ENCODE peak calls at places on chromosomes 6 and 20, in nine cellular contexts. E, Z, J, K, W, V, U, A and F are unnamed samples.

GRCh38 chr6:141956046-141956761 is 176.5 kb upstream of the GJE1 start:
- DNase-seq in E (no peak), Z (no peak), J (peak), K (no peak), W (no peak), V (no peak), U (no peak), A (peak), F (no peak)

GRCh38 chr6:106547961-106548453 is 81.3 kb downstream of the RTN4IP1 start:
- DNase-seq in E (no peak), Z (peak), J (peak), K (no peak), W (no peak), V (no peak), U (no peak), A (peak), F (no peak)

GRCh38 chr20:19348582-19348981 is 136.1 kb downstream of the SLC24A3 start:
- DNase-seq in E (no peak), Z (no peak), J (no peak), K (no peak), W (no peak), V (no peak), U (no peak), A (no peak), F (no peak)

GRCh38 chr6:33392168-33392947 is 735 bp downstream of the KIFC1 start:
- DNase-seq in E (no peak), Z (no peak), J (peak), K (no peak), W (no peak), V (no peak), U (peak), A (no peak), F (no peak)

GRCh38 chr6:28720357-28721231 is 194.9 kb downstream of the GPX5 start:
- DNase-seq in E (no peak), Z (no peak), J (no peak), K (no peak), W (no peak), V (no peak), U (no peak), A (no peak), F (no peak)

GRCh38 chr20:11585752-11586352 is 331.8 kb upstream of the BTBD3 start:
- DNase-seq in E (no peak), Z (no peak), J (peak), K (no peak), W (no peak), V (peak), U (no peak), A (peak), F (no peak)

GRCh38 chr6:24140572-24140971 is 14.6 kb downstream of the NRSN1 start:
- DNase-seq in E (peak), Z (no peak), J (no peak), K (no peak), W (no peak), V (no peak), U (no peak), A (no peak), F (no peak)

GRCh38 chr6:43999628-44000027 is 127.6 kb downstream of the MRPL14 start:
- DNase-seq in E (no peak), Z (no peak), J (no peak), K (no peak), W (no peak), V (no peak), U (no peak), A (no peak), F (no peak)

GRCh38 chr6:13762648-13763441 is 51.2 kb upstream of the RANBP9 start:
- DNase-seq in E (no peak), Z (no peak), J (peak), K (peak), W (peak), V (no peak), U (peak), A (peak), F (peak)

GRCh38 chr20:38645318-38645717 is 43.7 kb downstream of the ARHGAP40 start:
- DNase-seq in E (no peak), Z (no peak), J (no peak), K (no peak), W (no peak), V (no peak), U (peak), A (no peak), F (no peak)

GRCh38 chr6:136014454-136015421 is 163.2 kb downstream of the PDE7B start:
- DNase-seq in E (no peak), Z (peak), J (peak), K (no peak), W (peak), V (no peak), U (no peak), A (peak), F (no peak)

GRCh38 chr6:3755637-3756515 is 4.4 kb upstream of the PXDC1 start:
- DNase-seq in E (no peak), Z (peak), J (no peak), K (no peak), W (no peak), V (no peak), U (no peak), A (no peak), F (peak)

GRCh38 chr6:112178846-112179245 is 75.5 kb downstream of the LAMA4 start:
- DNase-seq in E (no peak), Z (no peak), J (no peak), K (no peak), W (no peak), V (no peak), U (no peak), A (no peak), F (no peak)

GRCh38 chr6:18209539-18210197 is 54.4 kb downstream of the KDM1B start:
- DNase-seq in E (no peak), Z (peak), J (no peak), K (no peak), W (no peak), V (no peak), U (no peak), A (no peak), F (no peak)

GRCh38 chr6:118080547-118080946 is 173.5 kb downstream of the SLC35F1 start:
- DNase-seq in E (no peak), Z (no peak), J (no peak), K (no peak), W (no peak), V (peak), U (no peak), A (no peak), F (no peak)
- TF ChIP-seq CTCF in E (no peak), Z (peak), J (peak), K (no peak), W (no peak), V (peak), U (no peak), A (no peak), F (no peak)

DNA sequence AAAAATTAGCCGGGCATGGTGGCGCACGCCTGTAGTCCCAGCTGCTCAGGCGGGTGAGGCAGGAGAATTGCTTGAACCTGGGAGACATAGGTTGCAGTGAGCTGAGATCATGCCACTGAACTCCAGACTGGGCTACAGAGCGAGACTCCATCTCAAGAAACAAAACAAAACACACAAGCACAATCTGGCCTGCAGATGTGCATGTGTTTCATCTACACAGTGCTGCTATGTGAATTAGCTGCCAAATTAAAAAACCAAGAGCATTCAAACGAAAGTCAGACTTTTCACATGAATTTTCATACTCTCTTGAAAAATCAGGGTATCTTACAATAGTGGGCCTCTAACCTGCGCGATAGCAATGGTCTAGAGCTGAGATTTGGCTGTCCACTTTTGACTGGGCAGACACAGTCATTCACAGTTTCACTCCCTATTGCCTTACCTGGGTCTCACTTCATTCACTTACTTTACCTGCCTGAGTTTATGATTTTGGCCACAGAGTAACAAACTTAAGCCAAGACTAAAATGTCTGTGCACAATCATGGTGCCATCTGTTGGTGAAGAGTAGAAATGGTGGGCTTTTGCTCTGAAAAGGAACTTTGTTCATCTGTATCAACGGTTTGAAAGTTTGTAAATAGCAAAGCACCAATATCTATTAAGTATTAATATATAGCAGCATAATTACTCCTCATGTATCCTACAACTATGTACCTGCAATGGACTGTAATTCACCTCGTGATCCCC is 138.4 kb upstream of the UST start:
- DNase-seq in E (no peak), Z (no peak), J (peak), K (no peak), W (no peak), V (peak), U (no peak), A (peak), F (no peak)
- TF ChIP-seq CTCF in E (peak), Z (peak), J (peak), K (no peak), W (peak), V (peak), U (peak), A (peak), F (no peak)

DNA sequence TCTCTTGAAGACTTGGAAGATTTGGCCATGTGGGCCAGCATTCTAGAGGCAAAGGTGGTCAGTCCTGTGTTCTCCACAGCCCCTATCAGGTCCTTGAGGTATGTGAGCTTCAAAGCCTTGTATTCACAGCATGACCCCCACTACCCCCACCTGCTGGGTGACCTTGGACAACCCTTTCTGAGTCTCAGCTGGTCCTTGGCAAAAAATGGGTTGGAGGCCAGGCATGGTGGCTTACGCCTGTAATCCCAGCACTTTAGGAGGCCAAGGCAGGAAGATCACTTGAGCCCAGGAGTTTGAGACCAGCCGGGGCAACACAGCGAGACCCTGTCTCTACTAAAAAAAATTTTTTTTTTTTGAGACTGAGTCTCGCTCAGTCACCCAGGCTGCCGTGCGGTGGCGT is 42.6 kb downstream of the UBE2V1 start:
- DNase-seq in E (no peak), Z (no peak), J (no peak), K (no peak), W (no peak), V (no peak), U (no peak), A (no peak), F (no peak)
- TF ChIP-seq CTCF in E (no peak), Z (no peak), J (no peak), K (no peak), W (no peak), V (no peak), U (no peak), A (no peak), F (no peak)

GRCh38 chr6:163634514-163635171 is 220.1 kb downstream of the QKI start:
- DNase-seq in E (no peak), Z (peak), J (no peak), K (no peak), W (no peak), V (no peak), U (no peak), A (no peak), F (peak)
- TF ChIP-seq CTCF in E (no peak), Z (peak), J (no peak), K (no peak), W (no peak), V (no peak), U (no peak), A (no peak), F (no peak)

GRCh38 chr6:110646951-110647910 is 168.0 kb downstream of the CDK19 start:
- DNase-seq in E (no peak), Z (peak), J (no peak), K (no peak), W (no peak), V (no peak), U (no peak), A (no peak), F (no peak)
- TF ChIP-seq CTCF in E (peak), Z (peak), J (peak), K (no peak), W (peak), V (peak), U (peak), A (peak), F (no peak)

GRCh38 chr6:145075425-145075824 is 659.9 kb downstream of the EPM2A start:
- DNase-seq in E (no peak), Z (no peak), J (no peak), K (no peak), W (no peak), V (no peak), U (no peak), A (no peak), F (no peak)
- TF ChIP-seq CTCF in E (no peak), Z (peak), J (no peak), K (no peak), W (no peak), V (no peak), U (no peak), A (no peak), F (no peak)

GRCh38 chr6:15905488-15906392 is 223.1 kb upstream of the MYLIP start:
- DNase-seq in E (no peak), Z (no peak), J (no peak), K (no peak), W (no peak), V (no peak), U (peak), A (no peak), F (no peak)

GRCh38 chr6:15898693-15899092 is 230.2 kb upstream of the MYLIP start:
- DNase-seq in E (no peak), Z (no peak), J (no peak), K (no peak), W (no peak), V (no peak), U (no peak), A (no peak), F (no peak)

GRCh38 chr6:15904651-15905376 is 224.1 kb upstream of the MYLIP start:
- DNase-seq in E (no peak), Z (no peak), J (no peak), K (no peak), W (no peak), V (no peak), U (no peak), A (no peak), F (peak)

GRCh38 chr6:15897063-15897934 is 231.6 kb upstream of the MYLIP start:
- DNase-seq in E (no peak), Z (no peak), J (no peak), K (peak), W (no peak), V (no peak), U (no peak), A (peak), F (peak)

DNA sequence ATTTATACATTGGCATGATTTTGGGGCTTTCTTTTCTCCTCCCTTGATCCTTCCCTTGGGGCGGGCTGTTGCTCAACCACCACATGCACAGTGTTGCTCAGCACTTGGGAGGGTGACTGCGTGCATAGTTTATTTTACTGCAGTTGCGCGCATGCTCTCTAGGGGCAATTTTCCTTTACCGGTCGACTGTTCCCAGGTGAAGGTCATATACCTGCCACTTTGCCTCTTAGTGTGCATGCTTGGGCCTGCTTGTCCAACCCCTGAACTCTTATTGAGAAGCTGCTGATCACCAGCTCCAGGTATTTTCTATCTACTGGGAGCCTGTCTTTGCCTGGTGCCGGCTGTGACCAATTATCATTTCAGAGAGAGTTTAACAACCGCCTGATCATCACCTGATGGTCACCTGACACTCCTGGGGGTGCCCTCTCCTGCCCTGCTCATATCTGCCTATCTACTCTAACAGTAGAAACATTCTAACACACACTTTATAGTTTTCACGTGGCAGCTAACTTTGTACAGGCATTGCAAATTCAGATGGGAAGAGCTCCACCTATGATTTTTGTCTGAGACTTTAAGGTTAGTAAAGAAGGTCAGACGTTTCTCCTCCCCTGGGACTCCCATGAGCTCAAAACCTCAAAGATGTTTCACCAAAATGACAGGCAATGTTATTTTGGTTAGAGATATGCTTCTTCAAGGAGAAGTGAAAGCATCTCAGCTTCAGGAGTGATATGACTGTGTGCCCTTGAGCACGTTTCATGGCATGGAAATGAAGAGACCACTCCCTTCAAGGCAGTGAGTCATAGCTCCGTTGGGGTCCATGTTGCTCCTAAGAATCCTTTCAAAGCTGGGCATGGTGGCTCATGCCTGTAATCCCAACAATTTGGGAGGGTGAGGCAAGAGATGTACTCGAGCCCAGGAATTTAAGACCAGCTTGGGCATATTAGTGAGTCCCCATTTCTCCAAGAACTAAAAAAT is 227.5 kb upstream of the MYLIP start:
- DNase-seq in E (no peak), Z (no peak), J (no peak), K (no peak), W (no peak), V (no peak), U (peak), A (no peak), F (peak)
- TF ChIP-seq CTCF in E (no peak), Z (peak), J (no peak), K (no peak), W (no peak), V (no peak), U (no peak), A (no peak), F (no peak)